ENCODE peak calls at places on chromosomes 3 and 15, in seven cellular contexts. V, J, R, B, L, I and Q are unnamed samples.

GRCh38 chr3:32469151-32469874 is 33.3 kb downstream of the CMTM6 start:
- DNase-seq in V (no peak), J (no peak), R (no peak), B (no peak), L (no peak), I (peak), Q (no peak)

GRCh38 chr3:152595975-152596832 is 238.7 kb upstream of the P2RY1 start:
- DNase-seq in V (no peak), J (no peak), R (no peak), B (no peak), L (peak), I (peak), Q (peak)

GRCh38 chr3:194906970-194907629 is 221.4 kb downstream of the FAM43A start:
- DNase-seq in V (no peak), J (no peak), R (no peak), B (no peak), L (no peak), I (no peak), Q (no peak)

GRCh38 chr3:196288141-196288460 is 575 bp upstream of the PCYT1A start:
- DNase-seq in V (no peak), J (no peak), R (no peak), B (no peak), L (peak), I (no peak), Q (no peak)

GRCh38 chr15:29086001-29086400 is 183.6 kb downstream of the NSMCE3 start:
- DNase-seq in V (no peak), J (no peak), R (no peak), B (no peak), L (no peak), I (no peak), Q (no peak)

GRCh38 chr3:185976100-185976499 is 38.3 kb upstream of the TRA2B start:
- DNase-seq in V (no peak), J (no peak), R (no peak), B (no peak), L (no peak), I (no peak), Q (no peak)

GRCh38 chr3:42667523-42668402 is 14.3 kb downstream of the ZBTB47 start:
- DNase-seq in V (peak), J (no peak), R (no peak), B (peak), L (no peak), I (no peak), Q (no peak)

GRCh38 chr3:188578579-188579363 is 424.8 kb downstream of the LPP start:
- DNase-seq in V (no peak), J (peak), R (no peak), B (peak), L (no peak), I (peak), Q (no peak)

GRCh38 chr3:34073961-34074360 is 275.5 kb downstream of the PDCD6IP start:
- DNase-seq in V (no peak), J (no peak), R (no peak), B (no peak), L (no peak), I (no peak), Q (no peak)

GRCh38 chr15:88243895-88244787 is 12.4 kb downstream of the NTRK3 start:
- DNase-seq in V (no peak), J (no peak), R (no peak), B (no peak), L (peak), I (no peak), Q (peak)

GRCh38 chr3:22399566-22399965 is 648.6 kb upstream of the ZNF385D start:
- DNase-seq in V (no peak), J (no peak), R (no peak), B (no peak), L (no peak), I (peak), Q (no peak)

GRCh38 chr3:116140100-116140689 is 305.1 kb downstream of the LSAMP start:
- DNase-seq in V (no peak), J (no peak), R (no peak), B (no peak), L (no peak), I (no peak), Q (peak)

GRCh38 chr3:127888564-127889107 is 26.4 kb upstream of the KBTBD12 start:
- DNase-seq in V (no peak), J (no peak), R (no peak), B (no peak), L (no peak), I (peak), Q (no peak)

GRCh38 chr15:64610257-64610919 is 150.0 kb downstream of the ZNF609 start:
- DNase-seq in V (no peak), J (no peak), R (no peak), B (no peak), L (no peak), I (no peak), Q (no peak)

GRCh38 chr3:1082024-1082633 is 10.7 kb upstream of the CNTN6 start:
- DNase-seq in V (peak), J (no peak), R (no peak), B (no peak), L (peak), I (peak), Q (peak)

GRCh38 chr15:31236184-31237041 is 90.2 kb upstream of the KLF13 start:
- DNase-seq in V (no peak), J (peak), R (no peak), B (peak), L (peak), I (peak), Q (peak)

GRCh38 chr3:157534725-157535161 is 31.5 kb upstream of the VEPH1 start:
- DNase-seq in V (no peak), J (no peak), R (no peak), B (no peak), L (no peak), I (no peak), Q (no peak)

GRCh38 chr3:8482960-8483665 is 18.5 kb upstream of the LMCD1 start:
- DNase-seq in V (no peak), J (peak), R (no peak), B (peak), L (peak), I (peak), Q (peak)

GRCh38 chr3:17136251-17136721 is 251.5 kb downstream of the PLCL2 start:
- DNase-seq in V (no peak), J (no peak), R (no peak), B (peak), L (no peak), I (no peak), Q (no peak)

GRCh38 chr15:84684092-84684491 is 26.1 kb upstream of the NMB start:
- DNase-seq in V (no peak), J (no peak), R (no peak), B (no peak), L (no peak), I (no peak), Q (no peak)

GRCh38 chr3:184874709-184875644 is 63.0 kb downstream of the VPS8 start:
- DNase-seq in V (peak), J (no peak), R (no peak), B (no peak), L (peak), I (peak), Q (peak)

GRCh38 chr3:38662544-38662943 is 13.1 kb upstream of the SCN5A start:
- DNase-seq in V (no peak), J (no peak), R (no peak), B (no peak), L (no peak), I (no peak), Q (peak)

GRCh38 chr15:83980637-83981036 is 254.9 kb upstream of the GOLGA6L4 start:
- DNase-seq in V (no peak), J (no peak), R (no peak), B (no peak), L (no peak), I (no peak), Q (no peak)

GRCh38 chr3:33269385-33269784 is 7.9 kb upstream of the FBXL2 start:
- DNase-seq in V (no peak), J (no peak), R (no peak), B (no peak), L (no peak), I (no peak), Q (no peak)

GRCh38 chr15:61915640-61916039 is 144.6 kb downstream of the VPS13C start:
- DNase-seq in V (no peak), J (no peak), R (no peak), B (no peak), L (no peak), I (no peak), Q (no peak)

GRCh38 chr3:112653881-112654300 is 12.9 kb upstream of the CCDC80 start:
- DNase-seq in V (no peak), J (peak), R (no peak), B (peak), L (peak), I (peak), Q (no peak)

GRCh38 chr3:30604566-30604965 is 1.8 kb upstream of the TGFBR2 start:
- DNase-seq in V (no peak), J (no peak), R (no peak), B (no peak), L (no peak), I (no peak), Q (no peak)

GRCh38 chr3:123712077-123712860 is 127.4 kb upstream of the HACD2 start:
- DNase-seq in V (no peak), J (no peak), R (no peak), B (no peak), L (no peak), I (no peak), Q (no peak)

GRCh38 chr3:127050733-127051132 is 67.8 kb downstream of the PLXNA1 start:
- DNase-seq in V (no peak), J (no peak), R (no peak), B (peak), L (no peak), I (no peak), Q (no peak)

GRCh38 chr3:84042717-84043116 is 916.1 kb upstream of the CADM2 start:
- DNase-seq in V (no peak), J (no peak), R (no peak), B (no peak), L (no peak), I (no peak), Q (no peak)

GRCh38 chr15:27668471-27669220 is 430.5 kb downstream of the OCA2 start:
- DNase-seq in V (no peak), J (no peak), R (no peak), B (no peak), L (no peak), I (no peak), Q (no peak)

GRCh38 chr3:77780621-77781020 is 740.7 kb downstream of the ROBO2 start:
- DNase-seq in V (no peak), J (no peak), R (no peak), B (no peak), L (no peak), I (no peak), Q (no peak)

GRCh38 chr15:81106560-81106959 is 27.5 kb upstream of the CFAP161 start:
- DNase-seq in V (no peak), J (no peak), R (peak), B (no peak), L (peak), I (peak), Q (peak)

GRCh38 chr15:65384895-65385867 is 7.4 kb upstream of the IGDCC3 start:
- DNase-seq in V (peak), J (peak), R (peak), B (peak), L (peak), I (peak), Q (peak)

GRCh38 chr3:78096488-78097255 is 1056.8 kb downstream of the ROBO2 start:
- DNase-seq in V (no peak), J (no peak), R (no peak), B (no peak), L (no peak), I (peak), Q (no peak)

GRCh38 chr3:76631251-76631650 is 408.6 kb upstream of the ROBO2 start:
- DNase-seq in V (no peak), J (no peak), R (no peak), B (no peak), L (no peak), I (no peak), Q (no peak)